ENCODE peak calls at places on chromosomes 6 and 20, in eight cellular contexts. N is BE2C; S is midbrain; I is NCI-H1092 treated with DMSO at 0.1 percent for 48 hours; O is stimulated activated naive B cell treated with anti-CD40 and anti-IgM and Interleukin-4, amounts not matched to agents 10 μg/mL and 1 μg/mL and 100 μg/mL, for 72 hours; J is fibroblast of pulmonary artery; E is stimulated activated CD4-positive, alpha-beta T cell treated with anti-CD3 and anti-CD28 coated beads, Interleukin-12 subunit alpha, Interleukin-12 subunit beta, amount 100 ng/mL, for 48 hours; L is PC-9. A is an unnamed sample.

GRCh38 chr6:81766482-81767069 is 14.1 kb upstream of the TENT5A start:
- DNase-seq in O (no peak), N (no peak), S (no peak), J (peak), E (no peak), I (no peak), L (peak), A (no peak)

GRCh38 chr6:15350386-15351083 is 104.7 kb downstream of the JARID2 start:
- DNase-seq in O (no peak), J (peak), I (no peak), S (no peak), N (no peak), E (no peak), L (no peak), A (no peak)

GRCh38 chr20:48463916-48464315 is 363.9 kb downstream of the PREX1 start:
- DNase-seq in J (peak), E (no peak), I (no peak), L (no peak), O (no peak), N (no peak), S (no peak), A (no peak)

GRCh38 chr20:588476-588875 is 21.6 kb downstream of the TCF15 start:
- DNase-seq in S (no peak), L (no peak), E (no peak), O (no peak), J (no peak), I (no peak), N (no peak), A (no peak)

GRCh38 chr20:17678295-17678694 is 3.7 kb downstream of the RRBP1 start:
- DNase-seq in I (no peak), E (no peak), N (no peak), J (no peak), S (no peak), L (no peak), O (no peak), A (no peak)

GRCh38 chr6:163324326-163324927 is 90.1 kb upstream of the QKI start:
- DNase-seq in O (no peak), I (no peak), S (peak), E (no peak), N (no peak), L (peak), J (no peak), A (no peak)

GRCh38 chr20:60011512-60012507 is 53.6 kb downstream of the CDH26 start:
- DNase-seq in O (no peak), N (no peak), E (no peak), S (no peak), J (no peak), I (peak), L (no peak), A (no peak)

GRCh38 chr6:87794922-87795885 is 93.2 kb upstream of the AKIRIN2 start:
- DNase-seq in I (no peak), O (no peak), L (no peak), E (no peak), S (no peak), N (no peak), J (no peak), A (no peak)

GRCh38 chr20:23358563-23358906 is 3.4 kb upstream of the GZF1 start:
- DNase-seq in E (no peak), S (no peak), O (no peak), L (no peak), I (no peak), N (no peak), J (no peak), A (no peak)

GRCh38 chr20:50187403-50188051 is 3.1 kb upstream of the CEBPB start:
- DNase-seq in S (no peak), N (no peak), L (peak), E (no peak), J (peak), I (no peak), O (no peak), A (peak)

GRCh38 chr20:62391165-62392076 is 4.5 kb downstream of the RPS21 start:
- DNase-seq in O (no peak), J (no peak), E (no peak), L (no peak), N (no peak), S (no peak), I (no peak), A (peak)

GRCh38 chr6:20575125-20575524 is 40.9 kb downstream of the CDKAL1 start:
- DNase-seq in I (peak), S (no peak), L (no peak), O (no peak), N (no peak), J (no peak), E (no peak), A (no peak)

GRCh38 chr6:125789576-125790402 is 971 bp upstream of the NCOA7 start:
- DNase-seq in N (peak), O (no peak), S (peak), J (peak), L (no peak), I (peak), E (peak), A (peak)